ENCODE peak calls at places on chromosomes 2 and 18, in four cellular contexts. One of them, this sample, is unnamed.

GRCh38 chr18:34633368-34633767 is 76.7 kb upstream of the DTNA start:
- DNase-seq in IMR-90: no peak
- DNase-seq in K562: no peak
- DNase-seq in GM12878: no peak
- DNase-seq in this sample: no peak

GRCh38 chr18:21345851-21346250 is 103.8 kb downstream of the GREB1L start:
- DNase-seq in IMR-90: no peak
- DNase-seq in K562: no peak
- DNase-seq in GM12878: no peak
- DNase-seq in this sample: no peak

GRCh38 chr2:240810199-240810598 is 9.8 kb downstream of the KIF1A start:
- DNase-seq in IMR-90: no peak
- DNase-seq in K562: no peak
- DNase-seq in GM12878: no peak
- DNase-seq in this sample: no peak

GRCh38 chr2:111160758-111161157 is 40.0 kb downstream of the BCL2L11 start:
- DNase-seq in IMR-90: peak; percentile 90
- DNase-seq in K562: no peak
- DNase-seq in GM12878: no peak
- DNase-seq in this sample: peak; percentile 44

GRCh38 chr2:112181571-112182290 is 43.5 kb downstream of the FBLN7 start:
- DNase-seq in IMR-90: no peak
- DNase-seq in K562: no peak
- DNase-seq in GM12878: no peak
- DNase-seq in this sample: no peak

GRCh38 chr2:40814621-40815020 is 362.7 kb upstream of the SLC8A1 start:
- DNase-seq in IMR-90: no peak
- DNase-seq in K562: no peak
- DNase-seq in GM12878: no peak
- DNase-seq in this sample: peak; percentile 84

GRCh38 chr2:64383016-64383588 is 70.9 kb upstream of the LGALSL start:
- DNase-seq in IMR-90: no peak
- DNase-seq in K562: no peak
- DNase-seq in GM12878: no peak
- DNase-seq in this sample: no peak

GRCh38 chr2:62641410-62641843 is 64.1 kb upstream of the EHBP1 start:
- DNase-seq in IMR-90: no peak
- DNase-seq in K562: no peak
- DNase-seq in GM12878: no peak
- DNase-seq in this sample: no peak

GRCh38 chr2:72115361-72116080 is 32.1 kb downstream of the CYP26B1 start:
- DNase-seq in IMR-90: peak; percentile 73
- DNase-seq in K562: no peak
- DNase-seq in GM12878: no peak
- DNase-seq in this sample: peak; percentile 86

GRCh38 chr2:240467659-240468299 is 32.3 kb downstream of the GPC1 start:
- DNase-seq in IMR-90: no peak
- DNase-seq in K562: no peak
- DNase-seq in GM12878: no peak
- DNase-seq in this sample: no peak

GRCh38 chr2:111919794-111920608 is 21.6 kb downstream of the MERTK start:
- DNase-seq in IMR-90: no peak
- DNase-seq in K562: no peak
- DNase-seq in GM12878: no peak
- DNase-seq in this sample: peak; percentile 89

GRCh38 chr18:3931542-3932112 is 481.7 kb downstream of the TGIF1 start:
- DNase-seq in IMR-90: peak; percentile 12
- DNase-seq in K562: no peak
- DNase-seq in GM12878: no peak
- DNase-seq in this sample: no peak

GRCh38 chr2:219175928-219176817 is 552 bp downstream of the CNPPD1 start:
- DNase-seq in IMR-90: peak; percentile 26
- DNase-seq in K562: peak; percentile 39
- DNase-seq in GM12878: no peak
- DNase-seq in this sample: peak; percentile 62

GRCh38 chr18:7234061-7234460 is 3.2 kb downstream of the LRRC30 start:
- DNase-seq in IMR-90: no peak
- DNase-seq in K562: no peak
- DNase-seq in GM12878: no peak
- DNase-seq in this sample: no peak

GRCh38 chr2:80149991-80150390 is 154.6 kb downstream of the LRRTM1 start:
- DNase-seq in IMR-90: no peak
- DNase-seq in K562: no peak
- DNase-seq in GM12878: no peak
- DNase-seq in this sample: no peak

GRCh38 chr2:177598321-177598922 is 205.8 kb downstream of the AGPS start:
- DNase-seq in IMR-90: peak; percentile 23
- DNase-seq in K562: no peak
- DNase-seq in GM12878: no peak
- DNase-seq in this sample: peak; percentile 13

GRCh38 chr18:62420151-62420512 is 95.0 kb downstream of the TNFRSF11A start:
- DNase-seq in IMR-90: peak; percentile 34
- DNase-seq in K562: peak; percentile 28
- DNase-seq in GM12878: no peak
- DNase-seq in this sample: peak; percentile 66

GRCh38 chr18:45340884-45341283 is 274.4 kb upstream of the SLC14A2 start:
- DNase-seq in IMR-90: no peak
- DNase-seq in K562: no peak
- DNase-seq in GM12878: no peak
- DNase-seq in this sample: no peak

GRCh38 chr18:56645415-56646016 is 5.6 kb upstream of the WDR7 start:
- DNase-seq in IMR-90: no peak
- DNase-seq in K562: peak; percentile 26
- DNase-seq in GM12878: no peak
- DNase-seq in this sample: peak; percentile 16

GRCh38 chr18:37778417-37779165 is 213.0 kb upstream of the CELF4 start:
- DNase-seq in IMR-90: no peak
- DNase-seq in K562: peak; percentile 60
- DNase-seq in GM12878: no peak
- DNase-seq in this sample: peak; percentile 5

GRCh38 chr18:78573773-78574172 is 405.8 kb upstream of the SALL3 start:
- DNase-seq in IMR-90: no peak
- DNase-seq in K562: no peak
- DNase-seq in GM12878: no peak
- DNase-seq in this sample: no peak

GRCh38 chr2:85758361-85759256 is 4.8 kb downstream of the ATOH8 start:
- DNase-seq in IMR-90: no peak
- DNase-seq in K562: no peak
- DNase-seq in GM12878: no peak
- DNase-seq in this sample: no peak

GRCh38 chr2:152352616-152353015 is 17.6 kb downstream of the FMNL2 start:
- DNase-seq in IMR-90: no peak
- DNase-seq in K562: no peak
- DNase-seq in GM12878: no peak
- DNase-seq in this sample: no peak

GRCh38 chr2:229129738-229130371 is 141.2 kb downstream of the PID1 start:
- DNase-seq in IMR-90: no peak
- DNase-seq in K562: no peak
- DNase-seq in GM12878: no peak
- DNase-seq in this sample: no peak

GRCh38 chr2:217973008-217973787 is 29.6 kb downstream of the TNS1 start:
- DNase-seq in IMR-90: no peak
- DNase-seq in K562: no peak
- DNase-seq in GM12878: no peak
- DNase-seq in this sample: no peak

GRCh38 chr18:77366067-77366724 is 116.5 kb downstream of the GALR1 start:
- DNase-seq in IMR-90: no peak
- DNase-seq in K562: no peak
- DNase-seq in GM12878: no peak
- DNase-seq in this sample: no peak

DNA sequence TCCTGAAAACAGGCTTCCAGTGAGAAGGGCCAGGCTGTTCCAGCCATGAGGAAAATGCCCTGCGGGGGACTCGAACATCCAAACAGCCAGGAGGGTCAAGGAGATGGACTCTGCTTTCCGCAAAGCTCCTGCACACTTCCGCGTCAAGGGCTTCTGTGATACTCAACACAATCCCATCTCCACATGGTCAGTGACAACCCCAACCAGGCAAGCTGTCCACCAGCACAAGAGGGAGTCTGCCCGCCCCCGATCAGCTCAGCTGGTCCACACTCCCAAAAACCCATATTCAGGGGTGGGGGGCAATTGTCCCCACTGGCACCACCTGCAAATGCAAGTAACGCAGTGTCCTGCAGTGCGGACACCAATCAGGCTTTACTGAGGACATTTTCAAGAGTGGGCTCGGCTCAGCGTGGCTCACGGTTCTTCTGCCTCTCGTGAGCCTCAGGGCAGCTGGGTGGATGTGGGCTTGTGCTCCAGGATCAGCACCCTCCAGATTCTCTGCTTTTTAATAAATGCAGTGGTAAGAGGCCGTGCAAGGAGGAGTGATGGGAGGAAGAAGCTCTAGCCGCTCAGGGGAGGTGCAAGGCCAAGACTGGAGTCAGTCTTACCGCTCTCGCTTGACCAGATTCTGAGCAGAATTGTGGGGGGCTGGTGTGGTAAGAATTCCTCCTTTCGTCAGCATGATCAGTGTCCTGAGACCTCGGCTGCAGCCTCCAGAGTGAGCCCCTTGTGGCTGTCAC is 19.5 kb upstream of the CIDEA start:
- DNase-seq in IMR-90: no peak
- DNase-seq in K562: no peak
- DNase-seq in GM12878: no peak
- DNase-seq in this sample: no peak
- TF ChIP-seq FOS in IMR-90: no peak
- TF ChIP-seq FOS in K562: no peak
- TF ChIP-seq FOS in GM12878: no peak
- TF ChIP-seq FOS in this sample: no peak

DNA sequence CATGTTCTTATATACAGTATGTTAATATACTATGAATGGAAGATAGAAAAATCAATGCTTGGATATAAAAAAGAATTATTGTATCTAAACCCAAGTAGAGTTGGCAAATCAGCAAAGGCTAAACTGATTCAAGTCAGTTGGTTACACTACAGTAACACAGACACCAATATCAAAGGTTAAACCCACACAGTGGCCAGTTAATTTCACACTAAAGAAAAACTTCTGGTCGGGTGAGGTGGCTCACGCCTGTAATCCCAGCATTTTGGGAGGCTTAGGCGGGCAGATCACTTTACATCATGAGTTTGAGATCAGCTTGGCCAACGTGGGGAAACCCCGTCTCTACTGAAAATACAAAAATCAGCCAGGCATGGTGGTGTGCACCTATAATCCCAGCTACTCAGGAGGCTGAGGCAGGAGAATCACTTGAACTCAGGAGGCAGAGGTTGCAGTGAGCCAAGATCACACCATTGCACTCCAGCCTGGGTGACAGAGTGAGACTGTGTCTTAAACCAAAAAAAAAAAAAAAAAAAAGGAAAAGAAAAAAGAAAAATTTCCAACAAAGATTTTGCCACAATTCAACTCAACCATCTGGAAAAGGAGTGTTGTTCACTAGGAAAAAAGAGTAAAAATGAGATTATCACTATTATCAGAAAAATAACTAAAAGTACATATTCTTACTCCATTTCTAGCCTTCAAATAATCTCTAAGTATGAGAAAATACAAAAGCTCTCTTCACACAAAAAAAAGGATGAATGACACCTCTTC is 8.9 kb downstream of the FBXO11 start:
- DNase-seq in IMR-90: no peak
- DNase-seq in K562: no peak
- DNase-seq in GM12878: no peak
- DNase-seq in this sample: no peak
- H4K20me1 ChIP-seq in IMR-90: peaks cover 80% of the 10 kb centered on the region
- H4K20me1 ChIP-seq in K562: peaks cover 15% of the 10 kb centered on the region
- H4K20me1 ChIP-seq in GM12878: peaks cover 3% of the 10 kb centered on the region
- H4K20me1 ChIP-seq in this sample: peaks cover 9% of the 10 kb centered on the region

GRCh38 chr2:104820126-104820525 is 33.8 kb upstream of the POU3F3 start:
- DNase-seq in IMR-90: no peak
- DNase-seq in K562: no peak
- DNase-seq in GM12878: no peak
- DNase-seq in this sample: no peak
- TF ChIP-seq FOS in IMR-90: no peak
- TF ChIP-seq FOS in K562: no peak
- TF ChIP-seq FOS in GM12878: no peak
- TF ChIP-seq FOS in this sample: no peak

DNA sequence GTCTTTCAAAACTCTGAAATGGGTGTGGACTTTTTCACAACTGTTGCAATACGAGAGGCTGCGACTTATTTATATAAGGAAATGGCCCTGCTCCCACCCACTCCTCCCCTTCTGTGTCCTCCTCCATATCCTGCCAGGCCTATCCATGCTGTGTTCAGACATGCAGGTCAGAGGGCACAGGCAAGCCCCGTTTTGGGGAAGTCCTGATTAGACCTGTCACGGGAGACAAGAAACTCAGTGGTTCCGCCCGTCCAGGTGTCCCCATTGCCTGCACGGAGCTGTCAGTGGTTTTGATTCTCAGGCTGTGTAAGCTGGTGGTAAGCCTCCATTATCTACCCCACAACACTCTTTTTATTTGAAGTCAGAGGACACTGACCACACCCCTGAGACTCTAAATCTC is 99.6 kb upstream of the MGAT5 start:
- DNase-seq in IMR-90: no peak
- DNase-seq in K562: peak; percentile 62
- DNase-seq in GM12878: peak; percentile 36
- DNase-seq in this sample: peak; percentile 46
- H4K20me1 ChIP-seq in IMR-90: peaks cover 69% of the 10 kb centered on the region
- H4K20me1 ChIP-seq in K562: no peaks in the 10 kb centered on the region
- H4K20me1 ChIP-seq in GM12878: peaks cover 12% of the 10 kb centered on the region
- H4K20me1 ChIP-seq in this sample: no peaks in the 10 kb centered on the region

GRCh38 chr18:59686260-59686659 is 11.0 kb downstream of the CCBE1 start:
- DNase-seq in IMR-90: no peak
- DNase-seq in K562: no peak
- DNase-seq in GM12878: no peak
- DNase-seq in this sample: no peak

GRCh38 chr18:59685501-59685900 is 11.7 kb downstream of the CCBE1 start:
- DNase-seq in IMR-90: no peak
- DNase-seq in K562: no peak
- DNase-seq in GM12878: no peak
- DNase-seq in this sample: no peak

GRCh38 chr18:59681051-59681450 is 16.2 kb downstream of the CCBE1 start:
- DNase-seq in IMR-90: no peak
- DNase-seq in K562: no peak
- DNase-seq in GM12878: no peak
- DNase-seq in this sample: no peak

GRCh38 chr18:59681521-59682004 is 15.7 kb downstream of the CCBE1 start:
- DNase-seq in IMR-90: no peak
- DNase-seq in K562: no peak
- DNase-seq in GM12878: no peak
- DNase-seq in this sample: no peak
- TF ChIP-seq FOS in IMR-90: no peak
- TF ChIP-seq FOS in K562: no peak
- TF ChIP-seq FOS in GM12878: no peak
- TF ChIP-seq FOS in this sample: no peak

This sample was measured in endothelial cell of umbilical vein.